ENCODE peak calls at places on chromosome 12, in six cellular contexts. S, K, Z, Y, W and X are unnamed samples.

GRCh38 chr12:105205322-105206048 is 30.5 kb downstream of the APPL2 start:
- DNase-seq in S (no peak), K (no peak), Z (no peak), Y (no peak), W (no peak), X (no peak)

GRCh38 chr12:43988838-43989560 is 153.1 kb downstream of the TMEM117 start:
- DNase-seq in S (no peak), K (no peak), Z (no peak), Y (peak; percentile 18), W (no peak), X (no peak)

GRCh38 chr12:87120440-87120839 is 864.2 kb upstream of the MGAT4C start:
- DNase-seq in S (no peak), K (no peak), Z (no peak), Y (peak; percentile 6), W (no peak), X (no peak)

GRCh38 chr12:18752947-18753346 is 15.0 kb downstream of the CAPZA3 start:
- DNase-seq in S (no peak), K (no peak), Z (no peak), Y (no peak), W (no peak), X (no peak)

GRCh38 chr12:68894276-68894855 is 38.6 kb downstream of the CPM start:
- DNase-seq in S (no peak), K (no peak), Z (no peak), Y (no peak), W (no peak), X (no peak)

GRCh38 chr12:2581293-2582045 is 213.3 kb upstream of the FKBP4 start:
- DNase-seq in S (peak; percentile 53), K (no peak), Z (no peak), Y (no peak), W (no peak), X (peak; percentile 39)

GRCh38 chr12:59234391-59234790 is 314.1 kb upstream of the LRIG3 start:
- DNase-seq in S (no peak), K (no peak), Z (no peak), Y (no peak), W (no peak), X (no peak)

GRCh38 chr12:103933237-103933636 is 3.0 kb downstream of the HSP90B1 start:
- DNase-seq in S (no peak), K (no peak), Z (no peak), Y (peak; percentile 14), W (no peak), X (no peak)

GRCh38 chr12:132506730-132507538 is 17.0 kb downstream of the FBRSL1 start:
- DNase-seq in S (peak; percentile 88), K (peak; percentile 68), Z (peak; percentile 88), Y (peak; percentile 79), W (no peak), X (peak; percentile 87)

GRCh38 chr12:104462931-104463339 is 6.2 kb downstream of the CHST11 start:
- DNase-seq in S (no peak), K (no peak), Z (no peak), Y (no peak), W (no peak), X (no peak)

GRCh38 chr12:5688226-5688625 is 256.3 kb downstream of the NTF3 start:
- DNase-seq in S (no peak), K (no peak), Z (no peak), Y (no peak), W (no peak), X (no peak)

GRCh38 chr12:85654456-85654840 is 181.8 kb downstream of the RASSF9 start:
- DNase-seq in S (no peak), K (no peak), Z (no peak), Y (no peak), W (no peak), X (no peak)

GRCh38 chr12:57323402-57323801 is 72.4 kb upstream of the STAC3 start:
- DNase-seq in S (no peak), K (no peak), Z (no peak), Y (no peak), W (no peak), X (no peak)

GRCh38 chr12:102618197-102618897 is 138.0 kb upstream of the IGF1 start:
- DNase-seq in S (no peak), K (no peak), Z (no peak), Y (no peak), W (no peak), X (no peak)

GRCh38 chr12:80101126-80101525 is 1.8 kb downstream of the OTOGL start:
- DNase-seq in S (no peak), K (no peak), Z (no peak), Y (peak; percentile 24), W (no peak), X (no peak)

GRCh38 chr12:62873116-62873825 is 61.7 kb downstream of the PPM1H start:
- DNase-seq in S (no peak), K (no peak), Z (no peak), Y (no peak), W (no peak), X (no peak)

GRCh38 chr12:67925077-67925476 is 64.2 kb upstream of the IFNG-AS1 start:
- DNase-seq in S (no peak), K (no peak), Z (no peak), Y (no peak), W (no peak), X (no peak)

GRCh38 chr12:54300732-54301427 is at the start of gene NFE2:
- DNase-seq in S (no peak), K (peak; percentile 56), Z (peak; percentile 96), Y (peak; percentile 83), W (peak; percentile 75), X (peak; percentile 83)

GRCh38 chr12:2895511-2895910 is 4.8 kb downstream of the TULP3 start:
- DNase-seq in S (no peak), K (no peak), Z (no peak), Y (peak; percentile 33), W (no peak), X (no peak)

GRCh38 chr12:116599285-116600122 is 40.3 kb downstream of the MAP1LC3B2 start:
- DNase-seq in S (peak; percentile 90), K (peak; percentile 80), Z (peak; percentile 94), Y (peak; percentile 83), W (peak; percentile 82), X (peak; percentile 89)

GRCh38 chr12:79559591-79559990 is 131.2 kb downstream of the PAWR start:
- DNase-seq in S (no peak), K (no peak), Z (no peak), Y (peak; percentile 15), W (no peak), X (no peak)

GRCh38 chr12:32332446-32332845 is 66.9 kb upstream of the FGD4 start:
- DNase-seq in S (no peak), K (no peak), Z (no peak), Y (no peak), W (no peak), X (no peak)

GRCh38 chr12:105935106-105935505 is 203.6 kb downstream of the NUAK1 start:
- DNase-seq in S (no peak), K (no peak), Z (no peak), Y (peak; percentile 49), W (no peak), X (no peak)

GRCh38 chr12:4273651-4274395 is at the start of gene CCND2:
- DNase-seq in S (peak; percentile 96), K (peak; percentile 59), Z (peak; percentile 95), Y (peak; percentile 70), W (no peak), X (peak; percentile 92)

GRCh38 chr12:110776410-110776809 is 33.7 kb upstream of the PPP1CC start:
- DNase-seq in S (no peak), K (peak; percentile 46), Z (no peak), Y (no peak), W (no peak), X (no peak)

DNA sequence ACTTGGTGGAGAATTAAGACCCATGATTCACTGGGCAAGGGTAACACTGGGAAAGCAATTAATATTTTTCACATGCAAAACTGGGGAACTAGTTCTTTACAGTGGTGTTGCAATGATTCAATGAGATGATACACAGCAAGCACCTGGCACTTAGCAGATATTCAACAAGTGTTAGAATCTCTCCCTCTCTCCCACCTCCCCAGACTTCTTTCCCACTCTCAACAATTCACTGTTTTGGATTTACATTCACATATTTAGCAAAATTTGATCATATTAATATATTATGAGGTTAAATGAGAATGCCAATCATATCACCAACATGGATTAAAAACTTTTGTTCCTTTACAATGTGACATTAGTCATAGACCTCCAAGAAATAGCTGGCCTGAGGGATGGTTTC is 223.1 kb upstream of the GRIP1 start:
- DNase-seq in S (no peak), K (no peak), Z (no peak), Y (no peak), W (no peak), X (no peak)
- H3K27ac ChIP-seq in S (no peak overlapping the region), K (peak overlapping the region; percentile 92), Z (no peak overlapping the region), Y (no peak overlapping the region), W (no peak overlapping the region), X (no peak overlapping the region)

DNA sequence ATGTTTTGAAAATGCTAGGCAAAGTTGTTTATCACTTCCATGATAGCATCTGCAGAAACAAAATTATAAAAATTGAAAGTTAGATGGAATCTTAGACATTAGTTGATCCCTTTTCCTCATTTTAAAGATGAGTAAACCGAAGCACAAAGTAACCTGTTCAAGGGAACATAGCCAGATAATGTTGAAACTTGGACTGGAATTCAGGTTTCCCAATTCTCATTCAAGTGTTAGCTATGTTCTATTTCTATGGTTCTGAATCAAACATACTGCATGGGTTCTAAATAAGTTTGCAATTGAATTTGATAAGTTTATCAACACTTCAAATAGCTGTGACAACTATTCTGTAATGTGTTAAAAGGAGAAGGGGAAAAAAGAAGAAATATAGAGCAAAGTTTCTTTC is 122.4 kb upstream of the SOX5 start:
- DNase-seq in S (no peak), K (no peak), Z (no peak), Y (no peak), W (no peak), X (no peak)
- H3K4me1 ChIP-seq in S (peaks cover 42% of the 10 kb centered on the region), K (no peaks in the 10 kb centered on the region), Z (no peaks in the 10 kb centered on the region), Y (no peaks in the 10 kb centered on the region), W (no peaks in the 10 kb centered on the region), X (no peaks in the 10 kb centered on the region)

DNA sequence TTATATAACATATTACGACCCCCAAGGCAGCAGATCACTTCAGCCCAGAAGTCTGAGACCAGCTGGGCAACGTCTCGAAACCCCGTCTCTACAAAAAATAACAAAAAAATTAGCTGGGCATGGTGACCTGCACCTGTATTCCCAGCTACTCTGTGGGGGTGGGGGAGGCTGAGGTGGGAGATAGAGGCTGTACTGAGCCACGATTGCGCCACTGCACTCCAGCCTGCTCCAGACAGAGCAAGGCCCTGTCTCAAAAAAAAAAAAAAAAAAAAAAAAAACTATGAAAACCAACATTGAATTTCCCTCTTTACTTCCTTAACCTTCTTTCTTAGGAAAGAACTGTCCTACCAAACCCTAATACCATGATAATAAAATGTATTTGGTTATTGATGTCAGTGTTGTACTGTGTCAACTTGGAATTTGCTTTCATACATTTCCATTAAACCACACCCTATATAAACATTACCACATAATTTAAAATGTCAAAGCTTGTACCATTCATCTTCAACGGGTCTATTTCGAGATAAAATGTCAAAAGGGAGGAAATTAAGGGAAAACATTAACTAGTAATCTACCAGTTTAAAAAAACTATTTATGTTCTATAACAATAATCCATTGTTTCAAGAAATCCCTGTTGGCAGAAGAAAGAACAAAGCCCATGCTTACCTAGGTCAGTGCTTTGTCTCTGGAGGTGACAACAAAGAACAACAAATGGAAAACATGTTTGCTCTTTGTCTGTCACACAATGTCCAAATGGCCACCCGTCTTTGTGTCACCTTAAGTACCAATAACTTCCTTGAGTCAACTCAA is 17.4 kb downstream of the GALNT4 start:
- DNase-seq in S (no peak), K (no peak), Z (no peak), Y (no peak), W (no peak), X (no peak)
- H3K27ac ChIP-seq in S (no peak overlapping the region), K (no peak overlapping the region), Z (no peak overlapping the region), Y (no peak overlapping the region), W (no peak overlapping the region), X (no peak overlapping the region)

DNA sequence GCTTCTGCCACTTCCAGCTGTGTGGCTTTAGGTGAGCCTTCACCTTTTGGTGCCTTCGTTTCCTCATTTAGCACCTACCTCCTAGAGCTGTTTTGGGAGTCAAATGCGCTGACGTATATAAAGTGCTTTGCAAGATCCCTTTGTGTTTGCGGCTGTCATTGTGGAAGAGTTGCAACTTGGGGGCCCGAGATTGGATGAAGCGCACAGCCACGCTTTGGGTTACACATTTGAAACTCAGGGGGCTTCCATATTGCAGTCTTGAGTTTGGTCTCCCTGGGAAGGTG is 631 bp upstream of the ARL6IP4 start:
- DNase-seq in S (no peak), K (peak; percentile 93), Z (no peak), Y (peak; percentile 38), W (no peak), X (no peak)
- H3K4me1 ChIP-seq in S (peaks cover 87% of the 10 kb centered on the region), K (peaks cover 45% of the 10 kb centered on the region), Z (peaks cover 82% of the 10 kb centered on the region), Y (peaks cover 18% of the 10 kb centered on the region), W (peaks cover 27% of the 10 kb centered on the region), X (peaks cover 68% of the 10 kb centered on the region)